ENCODE peak calls at places on chromosomes 3 and 15, in ten cellular contexts. G is testis, I is left ventricle myocardium inferior, X is pancreas, Q is tibial nerve, K is ovary, A is K562, N is lower lobe of right lung, E is GM12878, O is right atrium auricular region. F is an unnamed sample.

GRCh38 chr15:46677491-46677890 is 1039.8 kb upstream of the SEMA6D start:
- DNase-seq in G (no peak), I (no peak), X (no peak), Q (no peak), K (no peak), A (no peak), N (no peak), E (no peak), O (no peak), F (no peak)

GRCh38 chr3:134299888-134300206 is 49.2 kb upstream of the RYK start:
- DNase-seq in G (no peak), I (no peak), X (no peak), Q (no peak), K (no peak), A (no peak), N (no peak), E (no peak), O (no peak), F (no peak)

GRCh38 chr3:194944526-194944925 is 258.8 kb downstream of the FAM43A start:
- DNase-seq in G (no peak), I (no peak), X (no peak), Q (no peak), K (no peak), A (no peak), N (no peak), E (no peak), O (no peak), F (no peak)

GRCh38 chr15:69591905-69592508 is 139.4 kb downstream of the RPLP1 start:
- DNase-seq in G (no peak), I (no peak), X (no peak), Q (no peak), K (no peak), A (no peak), N (no peak), E (no peak), O (no peak), F (peak; percentile 30)

GRCh38 chr3:75305901-75306300 is 358.2 kb upstream of the FRG2C start:
- DNase-seq in G (no peak), I (no peak), X (no peak), Q (no peak), K (no peak), A (no peak), N (no peak), E (no peak), O (no peak), F (no peak)

GRCh38 chr3:42057561-42058211 is 33.5 kb upstream of the TRAK1 start:
- DNase-seq in G (no peak), I (no peak), X (no peak), Q (no peak), K (no peak), A (no peak), N (no peak), E (no peak), O (no peak), F (no peak)

GRCh38 chr15:78440375-78441373 is 2.7 kb downstream of the IREB2 start:
- DNase-seq in G (no peak), I (no peak), X (no peak), Q (no peak), K (no peak), A (no peak), N (no peak), E (no peak), O (no peak), F (no peak)

GRCh38 chr15:79942656-79943481 is 28.1 kb downstream of the BCL2A1 start:
- DNase-seq in G (no peak), I (no peak), X (no peak), Q (no peak), K (no peak), A (no peak), N (no peak), E (no peak), O (no peak), F (no peak)

GRCh38 chr15:34647569-34648334 is 64.3 kb upstream of the GOLGA8B start:
- DNase-seq in G (no peak), I (no peak), X (no peak), Q (peak; percentile 14), K (no peak), A (peak; percentile 44), N (no peak), E (no peak), O (no peak), F (no peak)

GRCh38 chr15:62327386-62327785 is 162.3 kb upstream of the C2CD4B start:
- DNase-seq in G (no peak), I (no peak), X (no peak), Q (no peak), K (no peak), A (no peak), N (no peak), E (no peak), O (no peak), F (no peak)

GRCh38 chr3:42477696-42478095 is 24.7 kb upstream of the VIPR1 start:
- DNase-seq in G (no peak), I (no peak), X (no peak), Q (no peak), K (no peak), A (peak; percentile 5), N (no peak), E (no peak), O (no peak), F (no peak)

GRCh38 chr3:46138571-46138970 is 69.5 kb downstream of the CCR1 start:
- DNase-seq in G (no peak), I (no peak), X (no peak), Q (no peak), K (no peak), A (no peak), N (no peak), E (no peak), O (no peak), F (no peak)

GRCh38 chr15:75661041-75661778 is 13.5 kb downstream of the SNX33 start:
- DNase-seq in G (peak; percentile 80), I (peak; percentile 86), X (no peak), Q (peak; percentile 78), K (peak; percentile 89), A (no peak), N (peak; percentile 90), E (no peak), O (peak; percentile 92), F (peak; percentile 59)

GRCh38 chr3:75237041-75237775 is 426.9 kb upstream of the FRG2C start:
- DNase-seq in G (no peak), I (no peak), X (no peak), Q (no peak), K (no peak), A (no peak), N (no peak), E (no peak), O (no peak), F (no peak)

GRCh38 chr15:47398115-47398514 is 319.2 kb upstream of the SEMA6D start:
- DNase-seq in G (no peak), I (no peak), X (no peak), Q (no peak), K (no peak), A (no peak), N (no peak), E (no peak), O (no peak), F (no peak)

GRCh38 chr3:66372681-66373350 is 128.0 kb downstream of the LRIG1 start:
- DNase-seq in G (no peak), I (peak; percentile 64), X (peak; percentile 65), Q (no peak), K (no peak), A (no peak), N (no peak), E (no peak), O (no peak), F (peak; percentile 65)

GRCh38 chr3:122577409-122578028 is at the start of gene PARP15:
- DNase-seq in G (peak; percentile 33), I (no peak), X (no peak), Q (no peak), K (no peak), A (peak; percentile 7), N (peak; percentile 51), E (no peak), O (no peak), F (peak; percentile 67)
- H3K4me3 ChIP-seq in G (peak within 1 kb of the TSS; percentile 65), I (peak within 1 kb of the TSS; percentile 70), X (no peak within 1 kb of the TSS), Q (peak within 1 kb of the TSS; percentile 54), K (peak within 1 kb of the TSS; percentile 46), A (peak within 1 kb of the TSS; percentile 27), N (peak within 1 kb of the TSS; percentile 70), E (peak within 1 kb of the TSS; percentile 54), O (peak within 1 kb of the TSS; percentile 28), F (peak within 1 kb of the TSS; percentile 14)

DNA sequence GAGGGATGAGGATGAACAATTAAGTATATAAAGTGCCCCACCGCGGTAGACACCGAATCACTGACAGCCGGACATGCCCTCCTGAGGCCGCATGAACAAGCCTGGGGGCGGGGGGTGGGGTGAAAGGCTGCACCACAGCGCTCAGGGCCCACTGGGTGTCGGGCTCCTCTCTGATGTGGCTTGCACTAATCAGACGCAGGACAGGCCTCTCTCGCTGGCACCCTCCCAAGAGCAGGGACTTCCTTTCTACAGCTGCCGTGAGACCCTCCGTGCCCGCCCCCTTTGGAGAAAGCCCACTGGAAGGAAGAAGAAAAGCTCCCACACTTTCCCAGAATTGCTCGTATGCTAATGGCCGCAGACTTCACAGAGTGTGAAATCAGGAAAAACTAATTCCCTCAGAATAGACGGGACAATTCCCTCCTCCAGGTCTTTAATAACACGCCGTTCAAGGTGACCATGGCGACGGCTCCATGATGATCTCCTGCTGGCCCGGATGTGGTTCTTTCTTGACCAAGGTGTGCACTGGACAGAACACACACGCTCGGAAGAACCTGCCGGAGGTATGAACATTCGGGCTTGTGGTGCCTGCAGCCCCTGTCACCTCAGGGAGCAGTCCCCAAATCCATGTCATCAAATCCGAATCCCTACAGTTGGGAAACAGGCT is 32.0 kb downstream of the IQSEC1 start:
- DNase-seq in G (no peak), I (no peak), X (no peak), Q (no peak), K (no peak), A (peak; percentile 70), N (peak; percentile 44), E (no peak), O (no peak), F (no peak)
- H3K4me1 ChIP-seq in G (peaks cover 10% of the 10 kb centered on the region), I (peaks cover 4% of the 10 kb centered on the region), X (no peaks in the 10 kb centered on the region), Q (no peaks in the 10 kb centered on the region), K (peaks cover 5% of the 10 kb centered on the region), A (peaks cover 6% of the 10 kb centered on the region), N (no peaks in the 10 kb centered on the region), E (peaks cover 31% of the 10 kb centered on the region), O (no peaks in the 10 kb centered on the region), F (no peaks in the 10 kb centered on the region)

GRCh38 chr3:14113964-14114667 is 10.6 kb downstream of the CHCHD4 start:
- DNase-seq in G (no peak), I (no peak), X (no peak), Q (no peak), K (no peak), A (no peak), N (no peak), E (no peak), O (no peak), F (peak; percentile 43)
- TF ChIP-seq CTCF in G (no peak), I (peak; percentile 18), X (no peak), Q (no peak), K (no peak), A (peak; percentile 18), N (no peak), E (no peak), O (peak; percentile 22), F (no peak)

DNA sequence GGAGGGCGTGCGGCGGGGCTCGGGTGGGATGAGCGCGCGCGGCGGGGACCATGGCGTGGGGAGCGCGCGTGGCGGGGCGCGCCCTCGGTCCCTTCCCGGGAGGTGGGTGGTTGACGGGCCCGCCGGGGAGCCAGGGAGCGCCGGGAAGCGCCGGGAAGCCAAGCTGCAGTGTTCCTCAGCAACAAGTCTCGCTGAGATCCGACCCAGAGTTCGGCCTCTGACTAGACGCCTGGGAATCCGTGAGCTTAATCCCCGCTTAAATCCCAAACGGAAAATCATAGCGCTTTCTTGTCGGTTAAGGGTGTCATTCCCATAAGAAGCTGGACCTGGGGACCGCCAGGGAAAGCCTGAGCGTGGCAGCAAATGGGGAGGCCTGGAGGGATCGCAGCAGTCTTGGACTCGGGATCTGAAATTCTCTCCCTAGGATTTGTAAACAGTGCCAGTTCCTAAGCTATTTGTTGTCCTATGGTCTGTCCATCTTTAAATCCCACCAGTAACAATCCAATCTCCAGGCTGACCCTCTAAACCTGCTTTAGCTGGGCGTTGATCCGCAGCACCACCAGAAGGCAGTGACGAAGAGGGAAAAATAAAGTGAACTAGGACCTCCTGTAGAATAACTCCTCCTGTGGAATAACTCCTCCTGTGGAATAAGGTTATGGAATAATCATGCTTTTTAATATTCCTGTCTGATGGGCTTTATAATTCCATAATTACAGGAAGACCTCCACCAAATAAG is 560 bp upstream of the NEDD4 start:
- DNase-seq in G (no peak), I (no peak), X (no peak), Q (no peak), K (no peak), A (no peak), N (no peak), E (no peak), O (peak; percentile 60), F (no peak)
- H3K4me3 ChIP-seq in G (peak overlapping the region; percentile 87), I (peak overlapping the region; percentile 83), X (peak overlapping the region; percentile 98), Q (peak overlapping the region; percentile 54), K (peak overlapping the region; percentile 96), A (peak overlapping the region; percentile 85), N (peak overlapping the region; percentile 87), E (peak overlapping the region; percentile 87), O (peak overlapping the region; percentile 56), F (peak overlapping the region; percentile 58)